ENCODE peak calls at places on chromosome 16, in four cellular contexts. N is right cardiac atrium, J is psoas muscle, I is heart left ventricle. D is an unnamed sample.

GRCh38 chr16:4263504-4264436 is 9.1 kb downstream of the TFAP4 start:
- DNase-seq in N (peak; percentile 86), J (peak; percentile 88), I (peak; percentile 83), D (peak; percentile 54)

GRCh38 chr16:81319221-81319912 is 4.6 kb downstream of the GAN start:
- DNase-seq in N (no peak), J (no peak), I (no peak), D (no peak)

GRCh38 chr16:72848759-72849664 is 198.9 kb downstream of the ZFHX3 start:
- DNase-seq in N (peak; percentile 90), J (peak; percentile 93), I (peak; percentile 88), D (peak; percentile 88)

GRCh38 chr16:88298882-88299745 is 83.6 kb upstream of the ZNF469 start:
- DNase-seq in N (peak; percentile 5), J (peak; percentile 38), I (no peak), D (no peak)

GRCh38 chr16:50539822-50540710 is 8.1 kb upstream of the NKD1 start:
- DNase-seq in N (no peak), J (no peak), I (no peak), D (no peak)

GRCh38 chr16:3674513-3675295 is 20.2 kb downstream of the DNASE1 start:
- DNase-seq in N (no peak), J (peak; percentile 42), I (no peak), D (no peak)

GRCh38 chr16:56632160-56632847 is at the start of gene MT1M:
- DNase-seq in N (peak; percentile 87), J (peak; percentile 85), I (peak; percentile 57), D (no peak)

GRCh38 chr16:90031186-90031930 is 12.1 kb upstream of the DBNDD1 start:
- DNase-seq in N (no peak), J (no peak), I (no peak), D (no peak)

GRCh38 chr16:28549301-28549899 is 4.3 kb upstream of the SGF29 start:
- DNase-seq in N (no peak), J (no peak), I (no peak), D (no peak)

GRCh38 chr16:57029161-57030160 is 40.1 kb downstream of the NLRC5 start:
- DNase-seq in N (no peak), J (no peak), I (no peak), D (no peak)

GRCh38 chr16:48384305-48384981 is 770 bp downstream of the SIAH1 start:
- DNase-seq in N (peak; percentile 65), J (peak; percentile 80), I (peak; percentile 75), D (no peak)

GRCh38 chr16:23848958-23849357 is 13.2 kb downstream of the PRKCB start:
- DNase-seq in N (no peak), J (no peak), I (no peak), D (no peak)
- H3K4me1 ChIP-seq in N (no peaks in the 10 kb centered on the region), J (no peaks in the 10 kb centered on the region), I (no peaks in the 10 kb centered on the region), D (no peaks in the 10 kb centered on the region)

GRCh38 chr16:10321407-10322397 is 64.2 kb upstream of the ATF7IP2 start:
- DNase-seq in N (no peak), J (no peak), I (no peak), D (no peak)
- H3K4me1 ChIP-seq in N (no peaks in the 10 kb centered on the region), J (no peaks in the 10 kb centered on the region), I (peaks cover 8% of the 10 kb centered on the region), D (peaks cover 5% of the 10 kb centered on the region)

DNA sequence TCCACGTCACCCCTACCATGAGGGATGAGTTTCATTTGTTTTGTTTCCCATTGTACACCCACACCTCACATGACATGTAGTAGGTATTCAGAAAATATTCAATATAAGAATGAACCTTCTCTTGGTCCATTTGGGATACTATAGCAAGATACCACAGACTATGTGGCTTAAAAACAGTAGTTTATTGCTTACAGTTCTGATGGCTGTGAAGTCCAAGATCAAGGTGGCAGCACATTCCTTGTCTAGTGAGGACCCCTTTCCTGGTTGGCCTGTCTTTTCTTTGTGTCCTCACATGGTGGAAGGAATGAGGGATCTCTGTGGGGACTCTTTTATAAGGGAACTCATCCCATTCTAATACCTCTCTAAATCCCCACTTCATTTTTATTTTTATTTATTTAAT is 36.2 kb upstream of the CRYM start:
- DNase-seq in N (no peak), J (no peak), I (no peak), D (no peak)
- H3K4me1 ChIP-seq in N (no peaks in the 10 kb centered on the region), J (no peaks in the 10 kb centered on the region), I (no peaks in the 10 kb centered on the region), D (no peaks in the 10 kb centered on the region)

DNA sequence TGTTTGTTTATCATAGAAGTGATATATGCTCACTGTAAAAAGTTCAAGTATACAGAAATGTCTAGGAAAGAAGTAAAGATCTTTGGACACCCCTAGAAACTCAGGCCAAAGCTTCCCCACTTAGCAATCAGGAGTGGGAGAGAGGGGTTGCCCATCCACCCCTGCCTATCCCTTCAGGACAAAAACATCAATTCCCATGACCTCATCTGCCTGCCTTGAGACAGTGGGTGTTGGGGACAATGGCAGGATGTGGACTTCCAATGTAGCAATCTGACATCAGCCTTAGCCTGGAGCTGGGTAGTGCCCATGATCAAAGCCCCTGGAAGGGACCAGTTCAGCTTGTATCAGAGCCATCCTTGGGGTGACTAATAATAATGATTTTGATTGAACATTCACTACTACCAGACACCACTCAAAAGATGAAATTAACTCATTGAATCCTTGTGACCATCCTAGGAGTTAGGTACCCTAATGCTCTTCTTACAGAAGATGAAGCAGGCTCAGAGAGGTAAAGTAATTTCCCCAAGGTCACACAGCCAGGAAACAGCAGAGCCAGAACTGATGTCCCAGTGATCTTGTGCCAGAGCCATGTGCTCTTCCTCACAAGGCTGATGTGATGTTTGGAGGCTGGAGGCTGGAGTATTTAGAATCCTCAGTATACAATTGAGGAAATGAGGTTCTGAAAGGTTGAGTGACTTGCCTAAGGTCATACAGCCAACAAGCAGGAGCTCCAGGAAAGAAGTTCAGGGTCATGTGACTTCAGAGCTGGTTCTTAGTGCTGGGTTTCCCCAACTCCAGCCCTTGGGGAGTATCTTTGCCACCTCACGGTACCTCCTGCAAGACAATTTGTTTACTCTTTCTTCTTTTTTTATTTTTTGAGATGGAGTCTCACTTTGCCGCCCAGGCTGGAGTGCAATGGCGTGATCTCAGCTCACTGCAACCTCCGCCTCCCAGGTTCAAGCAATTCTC is 18.3 kb downstream of the ITPRIPL2 start:
- DNase-seq in N (no peak), J (no peak), I (no peak), D (no peak)
- H3K4me1 ChIP-seq in N (peaks cover 15% of the 10 kb centered on the region), J (peaks cover 5% of the 10 kb centered on the region), I (peaks cover 58% of the 10 kb centered on the region), D (peaks cover 28% of the 10 kb centered on the region)

GRCh38 chr16:24973771-24974461 is 41.3 kb downstream of the ARHGAP17 start:
- DNase-seq in N (no peak), J (no peak), I (no peak), D (no peak)

GRCh38 chr16:24975428-24975889 is 39.7 kb downstream of the ARHGAP17 start:
- DNase-seq in N (no peak), J (no peak), I (no peak), D (no peak)

GRCh38 chr16:24972608-24973220 is 42.5 kb downstream of the ARHGAP17 start:
- DNase-seq in N (no peak), J (no peak), I (no peak), D (no peak)

GRCh38 chr16:24976061-24976779 is 38.9 kb downstream of the ARHGAP17 start:
- DNase-seq in N (no peak), J (no peak), I (no peak), D (no peak)

DNA sequence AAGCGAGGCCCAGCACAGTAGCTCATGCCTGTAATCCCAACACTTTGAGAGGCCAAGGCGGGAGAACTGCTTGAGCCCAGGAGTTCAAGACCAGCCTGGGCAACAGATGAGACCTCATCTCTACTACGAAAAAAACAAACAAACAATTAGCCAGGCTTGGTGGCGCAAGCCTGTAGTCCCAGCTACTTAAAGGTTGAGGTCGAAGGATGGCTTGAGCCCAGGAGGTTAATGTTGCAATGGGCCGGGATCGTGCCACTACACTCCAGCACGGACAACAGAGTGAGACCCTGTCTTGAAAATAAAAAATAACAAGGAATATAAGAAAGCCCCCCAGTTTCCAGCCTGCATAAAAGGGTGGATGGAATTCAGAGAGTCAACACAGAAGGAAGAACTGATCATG is 40.3 kb downstream of the ARHGAP17 start:
- DNase-seq in N (no peak), J (no peak), I (no peak), D (no peak)
- H3K4me1 ChIP-seq in N (peaks cover 22% of the 10 kb centered on the region), J (peaks cover 51% of the 10 kb centered on the region), I (peaks cover 89% of the 10 kb centered on the region), D (peaks cover 20% of the 10 kb centered on the region)

DNA sequence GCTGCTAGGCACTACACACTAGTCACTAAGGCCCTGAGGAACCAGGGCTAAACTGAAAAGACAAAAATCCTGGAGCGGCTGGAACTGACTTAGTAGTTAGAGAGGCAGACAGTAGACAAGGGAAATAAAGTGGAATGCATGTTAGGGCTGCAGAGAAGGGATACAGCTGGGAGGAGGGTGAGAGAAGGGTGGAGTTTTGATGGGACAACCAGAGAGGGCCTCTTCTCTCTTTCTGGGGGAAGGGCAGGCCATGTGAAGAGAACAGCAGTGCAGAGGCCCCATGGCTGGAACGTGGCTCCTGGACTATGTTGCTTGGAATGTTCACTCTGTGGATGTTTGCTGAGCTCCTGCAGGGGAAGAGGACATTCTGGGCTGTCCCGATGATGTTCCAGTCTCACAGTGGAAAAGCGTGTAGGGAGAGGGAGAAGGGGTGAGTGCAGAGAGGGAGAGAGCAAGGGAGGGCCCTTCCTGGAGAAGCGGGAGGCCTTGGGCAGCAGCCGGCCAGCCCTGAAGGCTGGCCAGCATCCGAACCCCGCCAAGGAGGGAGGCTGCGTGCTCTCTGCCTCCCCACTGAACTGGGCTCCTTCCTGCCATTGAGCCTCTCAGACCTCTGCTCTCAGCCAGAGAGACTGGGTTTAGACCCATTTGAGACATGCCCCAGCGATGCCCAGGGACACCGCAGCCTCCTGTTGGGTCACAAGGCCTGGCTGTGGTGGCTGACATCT is 33.1 kb upstream of the GSE1 start:
- DNase-seq in N (no peak), J (no peak), I (no peak), D (no peak)
- H3K4me1 ChIP-seq in N (peaks cover 6% of the 10 kb centered on the region), J (peaks cover 25% of the 10 kb centered on the region), I (peaks cover 30% of the 10 kb centered on the region), D (no peaks in the 10 kb centered on the region)